ENCODE peak calls at places on chromosome 17, in six cellular contexts. M, O, E, V, I and F are unnamed samples.

GRCh38 chr17:43169561-43170139 is 1.4 kb upstream of the NBR1 start:
- DNase-seq in M (peak), O (no peak), E (peak), V (peak), I (peak), F (no peak)

GRCh38 chr17:78774956-78775571 is 7.0 kb downstream of the CYTH1 start:
- DNase-seq in M (no peak), O (no peak), E (no peak), V (no peak), I (no peak), F (no peak)

GRCh38 chr17:28584434-28584833 is 7.7 kb upstream of the ALDOC start:
- DNase-seq in M (no peak), O (no peak), E (no peak), V (no peak), I (no peak), F (no peak)

GRCh38 chr17:63929860-63930766 is 2.0 kb downstream of the CD79B start:
- DNase-seq in M (no peak), O (no peak), E (peak), V (peak), I (no peak), F (no peak)

GRCh38 chr17:307741-308507 is 44.7 kb downstream of the RPH3AL start:
- DNase-seq in M (no peak), O (no peak), E (no peak), V (peak), I (no peak), F (no peak)

GRCh38 chr17:55806745-55807466 is 56.1 kb downstream of the PCTP start:
- DNase-seq in M (no peak), O (no peak), E (no peak), V (no peak), I (no peak), F (no peak)

GRCh38 chr17:12530126-12530525 is 135.6 kb upstream of the MYOCD start:
- DNase-seq in M (no peak), O (no peak), E (no peak), V (no peak), I (no peak), F (no peak)

GRCh38 chr17:61393904-61394629 is 5.6 kb upstream of the TBX2 start:
- DNase-seq in M (no peak), O (no peak), E (no peak), V (peak), I (no peak), F (no peak)

GRCh38 chr17:50956750-50957523 is 90.8 kb upstream of the TOB1 start:
- DNase-seq in M (peak), O (no peak), E (no peak), V (peak), I (peak), F (no peak)

GRCh38 chr17:75587718-75588545 is at the start of gene MYO15B:
- DNase-seq in M (no peak), O (peak), E (peak), V (peak), I (peak), F (no peak)

GRCh38 chr17:7254511-7254910 is 2.5 kb downstream of the ELP5 start:
- DNase-seq in M (no peak), O (no peak), E (no peak), V (no peak), I (no peak), F (no peak)

GRCh38 chr17:39167492-39167891 is 1.5 kb upstream of the ARL5C start:
- DNase-seq in M (no peak), O (no peak), E (no peak), V (no peak), I (no peak), F (no peak)

GRCh38 chr17:75837899-75838298 is 6.3 kb downstream of the UNC13D start:
- DNase-seq in M (no peak), O (no peak), E (no peak), V (no peak), I (no peak), F (no peak)

GRCh38 chr17:74089869-74090464 is 113.5 kb upstream of the RPL38 start:
- DNase-seq in M (no peak), O (no peak), E (no peak), V (no peak), I (peak), F (no peak)

GRCh38 chr17:74086992-74087391 is 116.5 kb upstream of the RPL38 start:
- DNase-seq in M (no peak), O (no peak), E (no peak), V (no peak), I (no peak), F (no peak)

GRCh38 chr17:74080936-74081335 is 122.5 kb upstream of the RPL38 start:
- DNase-seq in M (no peak), O (no peak), E (no peak), V (no peak), I (no peak), F (no peak)

GRCh38 chr17:74083321-74083720 is 120.2 kb upstream of the RPL38 start:
- DNase-seq in M (no peak), O (no peak), E (no peak), V (no peak), I (no peak), F (no peak)

GRCh38 chr17:74085434-74085833 is 118.0 kb upstream of the RPL38 start:
- DNase-seq in M (no peak), O (no peak), E (no peak), V (no peak), I (peak), F (no peak)
- TF ChIP-seq CTCF in M (peak), O (no peak), E (no peak), V (no peak), I (peak), F (peak)

GRCh38 chr17:72826602-72827001 is 265.9 kb downstream of the SLC39A11 start:
- DNase-seq in M (peak), O (no peak), E (no peak), V (no peak), I (no peak), F (no peak)
- TF ChIP-seq CTCF in M (peak), O (peak), E (no peak), V (no peak), I (no peak), F (peak)

GRCh38 chr17:74354123-74354522 is 7.5 kb downstream of the BTBD17 start:
- DNase-seq in M (no peak), O (no peak), E (no peak), V (no peak), I (peak), F (no peak)
- TF ChIP-seq CTCF in M (peak), O (no peak), E (no peak), V (peak), I (peak), F (peak)

GRCh38 chr17:72359274-72359673 is 238.5 kb downstream of the SOX9 start:
- DNase-seq in M (no peak), O (no peak), E (no peak), V (no peak), I (no peak), F (no peak)
- TF ChIP-seq CTCF in M (no peak), O (no peak), E (no peak), V (no peak), I (no peak), F (no peak)

DNA sequence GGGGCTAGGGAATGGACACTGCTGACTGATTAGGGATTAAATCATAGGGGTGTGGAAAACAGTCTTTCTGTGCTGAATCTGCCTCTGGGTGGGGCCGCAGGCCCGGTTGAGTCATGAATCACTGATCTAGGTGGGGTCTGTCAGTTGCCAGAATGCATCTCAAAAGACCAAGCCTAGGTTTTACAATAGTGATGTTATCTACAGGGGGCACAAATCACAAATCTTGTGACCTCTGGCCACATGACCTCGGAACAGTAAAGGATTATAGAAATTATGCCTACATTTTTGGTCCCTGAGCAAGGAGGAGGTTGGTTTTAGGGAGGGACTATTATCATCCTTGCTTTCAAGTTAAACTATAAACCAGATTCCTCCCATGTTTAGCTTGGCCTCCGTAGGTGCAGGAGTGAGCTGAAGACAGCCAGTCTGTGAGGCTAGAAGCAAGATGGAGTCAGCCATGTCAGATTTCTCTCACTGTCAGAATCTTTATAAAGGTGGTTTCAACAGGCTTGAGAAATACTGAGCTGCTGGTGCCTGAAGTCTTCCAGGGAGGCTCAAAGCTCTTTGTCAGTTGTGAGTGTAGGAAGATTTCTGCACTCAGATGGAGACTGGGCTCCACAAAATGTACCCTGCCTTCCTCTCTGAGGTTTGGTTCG is 12.9 kb downstream of the GNGT2 start:
- DNase-seq in M (no peak), O (no peak), E (no peak), V (no peak), I (no peak), F (no peak)
- TF ChIP-seq CTCF in M (no peak), O (no peak), E (no peak), V (no peak), I (no peak), F (no peak)

GRCh38 chr17:37737081-37737480 is 7.8 kb downstream of the HNF1B start:
- DNase-seq in M (no peak), O (no peak), E (no peak), V (no peak), I (no peak), F (no peak)
- TF ChIP-seq CTCF in M (peak), O (no peak), E (no peak), V (no peak), I (no peak), F (peak)

GRCh38 chr17:5257124-5257523 is 22.5 kb upstream of the SCIMP start:
- DNase-seq in M (no peak), O (no peak), E (no peak), V (no peak), I (no peak), F (no peak)

GRCh38 chr17:5263441-5263840 is 18.6 kb upstream of the RABEP1 start:
- DNase-seq in M (no peak), O (no peak), E (no peak), V (no peak), I (no peak), F (no peak)

GRCh38 chr17:5260542-5260941 is 21.5 kb upstream of the RABEP1 start:
- DNase-seq in M (peak), O (no peak), E (no peak), V (no peak), I (no peak), F (no peak)

GRCh38 chr17:5264930-5265329 is 17.2 kb upstream of the RABEP1 start:
- DNase-seq in M (no peak), O (no peak), E (no peak), V (no peak), I (no peak), F (no peak)

GRCh38 chr17:5262417-5262816 is 19.7 kb upstream of the RABEP1 start:
- DNase-seq in M (no peak), O (no peak), E (no peak), V (no peak), I (no peak), F (no peak)
- TF ChIP-seq CTCF in M (no peak), O (no peak), E (no peak), V (no peak), I (no peak), F (no peak)

DNA sequence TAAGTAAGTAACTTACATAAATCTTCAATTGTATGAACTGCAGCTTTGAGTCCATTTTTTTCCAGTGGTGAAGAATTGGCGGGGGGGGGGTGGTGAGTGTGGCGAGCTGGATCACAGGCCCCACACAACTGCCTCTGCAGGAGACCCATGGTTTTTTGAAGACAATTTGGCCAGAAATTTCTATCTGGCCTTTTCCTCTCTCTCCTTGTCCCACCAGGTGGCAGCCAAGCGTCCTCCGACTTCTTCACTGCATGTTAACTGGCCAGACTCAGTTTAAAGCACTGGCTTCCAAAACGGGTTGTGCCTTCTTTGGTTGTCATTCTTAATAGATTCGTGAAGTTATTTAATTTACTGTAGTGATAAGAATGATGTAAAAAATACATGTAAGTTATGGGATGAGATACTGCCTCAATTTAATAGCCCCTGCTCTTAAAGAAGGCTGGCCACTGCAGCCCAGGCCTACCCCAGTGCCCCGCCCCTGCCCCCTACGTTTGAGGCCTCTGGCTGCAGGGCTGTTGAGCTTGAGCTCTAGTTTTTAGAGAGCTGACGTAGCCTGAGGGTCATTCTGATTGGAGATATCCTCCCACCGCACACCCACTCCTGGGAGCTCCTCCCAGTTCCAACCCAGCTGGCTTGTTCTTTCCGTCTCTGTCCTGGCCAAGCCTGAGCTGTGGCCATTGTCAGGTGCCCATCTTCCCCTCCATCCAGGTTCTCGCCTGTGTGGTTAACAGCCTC is 36.4 kb downstream of the AKAP1 start:
- DNase-seq in M (peak), O (no peak), E (no peak), V (no peak), I (peak), F (no peak)
- TF ChIP-seq CTCF in M (peak), O (peak), E (no peak), V (peak), I (peak), F (peak)

GRCh38 chr17:45016823-45017222 is 34.6 kb downstream of the DCAKD start:
- DNase-seq in M (no peak), O (no peak), E (no peak), V (no peak), I (peak), F (no peak)
- TF ChIP-seq CTCF in M (peak), O (no peak), E (no peak), V (no peak), I (peak), F (peak)